ENCODE peak calls at places on chromosomes 4 and X, in seven cellular contexts. One of them, this sample, is unnamed.

GRCh38 chr4:2836391-2836859 is 7.2 kb upstream of the ADD1 start:
- DNase-seq in GM23248: no peak
- DNase-seq in ascending aorta: no peak
- DNase-seq in upper lobe of left lung: no peak
- DNase-seq in lung: no peak
- DNase-seq in HCT116: no peak
- DNase-seq in CD8-positive, alpha-beta memory T cell: no peak
- DNase-seq in this sample: no peak

GRCh38 chr4:65825121-65825520 is 154.8 kb upstream of the EPHA5 start:
- DNase-seq in GM23248: no peak
- DNase-seq in lung: no peak
- DNase-seq in upper lobe of left lung: no peak
- DNase-seq in CD8-positive, alpha-beta memory T cell: no peak
- DNase-seq in HCT116: no peak
- DNase-seq in ascending aorta: no peak
- DNase-seq in this sample: no peak

GRCh38 chrX:67619253-67619652 is 75.4 kb downstream of the AR start:
- DNase-seq in CD8-positive, alpha-beta memory T cell: no peak
- DNase-seq in upper lobe of left lung: no peak
- DNase-seq in lung: no peak
- DNase-seq in GM23248: peak
- DNase-seq in ascending aorta: no peak
- DNase-seq in HCT116: no peak
- DNase-seq in this sample: no peak

GRCh38 chr4:141246243-141246642 is 25.5 kb downstream of the ZNF330 start:
- DNase-seq in upper lobe of left lung: no peak
- DNase-seq in lung: no peak
- DNase-seq in CD8-positive, alpha-beta memory T cell: no peak
- DNase-seq in ascending aorta: no peak
- DNase-seq in GM23248: peak
- DNase-seq in HCT116: no peak
- DNase-seq in this sample: no peak

GRCh38 chr4:110926841-110927400 is 304.0 kb upstream of the PITX2 start:
- DNase-seq in upper lobe of left lung: no peak
- DNase-seq in GM23248: peak
- DNase-seq in CD8-positive, alpha-beta memory T cell: no peak
- DNase-seq in HCT116: no peak
- DNase-seq in lung: no peak
- DNase-seq in ascending aorta: no peak
- DNase-seq in this sample: no peak

GRCh38 chrX:113833096-113833495 is 750.8 kb upstream of the HTR2C start:
- DNase-seq in upper lobe of left lung: no peak
- DNase-seq in GM23248: no peak
- DNase-seq in HCT116: no peak
- DNase-seq in CD8-positive, alpha-beta memory T cell: no peak
- DNase-seq in lung: no peak
- DNase-seq in ascending aorta: no peak
- DNase-seq in this sample: no peak

GRCh38 chr4:12929784-12930183 is 554.4 kb downstream of the RAB28 start:
- DNase-seq in upper lobe of left lung: no peak
- DNase-seq in HCT116: no peak
- DNase-seq in GM23248: no peak
- DNase-seq in ascending aorta: no peak
- DNase-seq in CD8-positive, alpha-beta memory T cell: no peak
- DNase-seq in lung: no peak
- DNase-seq in this sample: no peak

GRCh38 chr4:560731-561211 is 15.3 kb downstream of the TMEM271 start:
- DNase-seq in lung: no peak
- DNase-seq in HCT116: no peak
- DNase-seq in CD8-positive, alpha-beta memory T cell: no peak
- DNase-seq in ascending aorta: no peak
- DNase-seq in GM23248: no peak
- DNase-seq in upper lobe of left lung: no peak
- DNase-seq in this sample: no peak

GRCh38 chr4:110163327-110164070 is 34.9 kb downstream of the ELOVL6 start:
- DNase-seq in GM23248: peak
- DNase-seq in ascending aorta: no peak
- DNase-seq in HCT116: peak
- DNase-seq in CD8-positive, alpha-beta memory T cell: no peak
- DNase-seq in upper lobe of left lung: no peak
- DNase-seq in lung: no peak
- DNase-seq in this sample: no peak

GRCh38 chr4:772118-772517 is 53.8 kb downstream of the CPLX1 start:
- DNase-seq in CD8-positive, alpha-beta memory T cell: no peak
- DNase-seq in GM23248: no peak
- DNase-seq in lung: no peak
- DNase-seq in upper lobe of left lung: no peak
- DNase-seq in HCT116: no peak
- DNase-seq in ascending aorta: no peak
- DNase-seq in this sample: no peak

GRCh38 chrX:109732319-109732779 is 708 bp downstream of the ACSL4 start:
- DNase-seq in upper lobe of left lung: no peak
- DNase-seq in ascending aorta: no peak
- DNase-seq in lung: no peak
- DNase-seq in GM23248: peak
- DNase-seq in CD8-positive, alpha-beta memory T cell: peak
- DNase-seq in HCT116: no peak
- DNase-seq in this sample: no peak

GRCh38 chrX:153973127-153974002 is 811 bp downstream of the TMEM187 start:
- DNase-seq in upper lobe of left lung: no peak
- DNase-seq in HCT116: no peak
- DNase-seq in ascending aorta: no peak
- DNase-seq in lung: no peak
- DNase-seq in CD8-positive, alpha-beta memory T cell: no peak
- DNase-seq in GM23248: no peak
- DNase-seq in this sample: no peak

GRCh38 chr4:112321768-112322684 is 24.9 kb downstream of the ALPK1 start:
- DNase-seq in GM23248: peak
- DNase-seq in lung: peak
- DNase-seq in ascending aorta: no peak
- DNase-seq in HCT116: peak
- DNase-seq in CD8-positive, alpha-beta memory T cell: peak
- DNase-seq in upper lobe of left lung: peak
- DNase-seq in this sample: no peak

GRCh38 chrX:48960291-48960690 is 2.9 kb upstream of the OTUD5 start:
- DNase-seq in upper lobe of left lung: no peak
- DNase-seq in HCT116: no peak
- DNase-seq in ascending aorta: no peak
- DNase-seq in GM23248: no peak
- DNase-seq in lung: no peak
- DNase-seq in CD8-positive, alpha-beta memory T cell: no peak
- DNase-seq in this sample: no peak

GRCh38 chr4:138311771-138312535 is 69.8 kb upstream of the SLC7A11 start:
- DNase-seq in HCT116: no peak
- DNase-seq in lung: no peak
- DNase-seq in upper lobe of left lung: no peak
- DNase-seq in ascending aorta: no peak
- DNase-seq in CD8-positive, alpha-beta memory T cell: no peak
- DNase-seq in GM23248: peak
- DNase-seq in this sample: no peak
- H3K27ac ChIP-seq in HCT116: no peak
- H3K27ac ChIP-seq in lung: no peak
- H3K27ac ChIP-seq in upper lobe of left lung: no peak
- H3K27ac ChIP-seq in ascending aorta: no peak
- H3K27ac ChIP-seq in CD8-positive, alpha-beta memory T cell: no peak
- H3K27ac ChIP-seq in GM23248: peak
- H3K27ac ChIP-seq in this sample: no peak

GRCh38 chrX:105328773-105329172 is 108.3 kb upstream of the TEX13A start:
- DNase-seq in upper lobe of left lung: no peak
- DNase-seq in GM23248: no peak
- DNase-seq in CD8-positive, alpha-beta memory T cell: no peak
- DNase-seq in ascending aorta: no peak
- DNase-seq in lung: no peak
- DNase-seq in HCT116: no peak
- DNase-seq in this sample: no peak

GRCh38 chrX:105323951-105324350 is 103.5 kb upstream of the TEX13A start:
- DNase-seq in upper lobe of left lung: no peak
- DNase-seq in HCT116: no peak
- DNase-seq in CD8-positive, alpha-beta memory T cell: no peak
- DNase-seq in lung: no peak
- DNase-seq in ascending aorta: no peak
- DNase-seq in GM23248: no peak
- DNase-seq in this sample: no peak
- H3K27ac ChIP-seq in upper lobe of left lung: no peak
- H3K27ac ChIP-seq in HCT116: no peak
- H3K27ac ChIP-seq in CD8-positive, alpha-beta memory T cell: no peak
- H3K27ac ChIP-seq in lung: no peak
- H3K27ac ChIP-seq in ascending aorta: no peak
- H3K27ac ChIP-seq in GM23248: no peak
- H3K27ac ChIP-seq in this sample: no peak

GRCh38 chrX:54045563-54046228 is 1.4 kb upstream of the PHF8 start:
- DNase-seq in lung: no peak
- DNase-seq in CD8-positive, alpha-beta memory T cell: no peak
- DNase-seq in upper lobe of left lung: no peak
- DNase-seq in ascending aorta: no peak
- DNase-seq in HCT116: no peak
- DNase-seq in GM23248: no peak
- DNase-seq in this sample: no peak
- H3K27ac ChIP-seq in lung: no peak
- H3K27ac ChIP-seq in CD8-positive, alpha-beta memory T cell: peak
- H3K27ac ChIP-seq in upper lobe of left lung: no peak
- H3K27ac ChIP-seq in ascending aorta: peak
- H3K27ac ChIP-seq in HCT116: peak
- H3K27ac ChIP-seq in GM23248: no peak
- H3K27ac ChIP-seq in this sample: no peak

GRCh38 chr4:76704133-76704881 is 193.6 kb downstream of the SOWAHB start:
- DNase-seq in HCT116: peak
- DNase-seq in GM23248: peak
- DNase-seq in CD8-positive, alpha-beta memory T cell: no peak
- DNase-seq in lung: peak
- DNase-seq in upper lobe of left lung: peak
- DNase-seq in ascending aorta: no peak
- DNase-seq in this sample: no peak

GRCh38 chr4:76702440-76703122 is 195.4 kb downstream of the SOWAHB start:
- DNase-seq in upper lobe of left lung: no peak
- DNase-seq in CD8-positive, alpha-beta memory T cell: no peak
- DNase-seq in ascending aorta: no peak
- DNase-seq in GM23248: no peak
- DNase-seq in lung: no peak
- DNase-seq in HCT116: no peak
- DNase-seq in this sample: no peak

GRCh38 chr4:76703123-76703490 is 194.8 kb downstream of the SOWAHB start:
- DNase-seq in HCT116: peak
- DNase-seq in lung: no peak
- DNase-seq in upper lobe of left lung: no peak
- DNase-seq in CD8-positive, alpha-beta memory T cell: no peak
- DNase-seq in GM23248: peak
- DNase-seq in ascending aorta: no peak
- DNase-seq in this sample: no peak

GRCh38 chr4:76705497-76705896 is 192.4 kb downstream of the SOWAHB start:
- DNase-seq in GM23248: no peak
- DNase-seq in lung: no peak
- DNase-seq in ascending aorta: no peak
- DNase-seq in HCT116: no peak
- DNase-seq in CD8-positive, alpha-beta memory T cell: no peak
- DNase-seq in upper lobe of left lung: no peak
- DNase-seq in this sample: no peak

DNA sequence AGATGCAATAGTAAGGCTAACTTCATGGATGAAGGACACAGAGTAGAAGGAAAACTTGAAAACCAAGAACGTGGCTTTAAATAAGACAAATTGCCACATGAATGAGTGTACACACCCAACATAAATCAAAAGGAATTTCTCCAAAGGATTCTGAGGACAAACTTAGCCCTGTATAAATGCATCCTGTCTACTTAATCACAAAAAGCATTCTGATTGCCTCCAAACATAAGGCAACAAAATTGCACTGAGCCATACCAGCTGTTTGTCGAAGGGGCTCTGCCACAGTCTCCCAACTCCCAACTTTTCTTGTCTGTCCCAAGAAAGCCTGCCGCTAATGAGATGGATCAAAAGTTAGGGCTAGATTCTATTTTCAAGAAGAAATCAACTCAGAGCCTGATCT is 194.3 kb downstream of the SOWAHB start:
- DNase-seq in GM23248: peak
- DNase-seq in CD8-positive, alpha-beta memory T cell: no peak
- DNase-seq in HCT116: peak
- DNase-seq in ascending aorta: no peak
- DNase-seq in lung: no peak
- DNase-seq in upper lobe of left lung: no peak
- DNase-seq in this sample: no peak
- H3K27ac ChIP-seq in GM23248: peak
- H3K27ac ChIP-seq in CD8-positive, alpha-beta memory T cell: no peak
- H3K27ac ChIP-seq in HCT116: peak
- H3K27ac ChIP-seq in ascending aorta: peak
- H3K27ac ChIP-seq in lung: peak
- H3K27ac ChIP-seq in upper lobe of left lung: peak
- H3K27ac ChIP-seq in this sample: peak

GRCh38 chrX:65697915-65698796 is 30.7 kb downstream of the MSN start:
- DNase-seq in lung: peak
- DNase-seq in GM23248: peak
- DNase-seq in upper lobe of left lung: peak
- DNase-seq in CD8-positive, alpha-beta memory T cell: peak
- DNase-seq in ascending aorta: peak
- DNase-seq in HCT116: no peak
- DNase-seq in this sample: no peak

GRCh38 chrX:65695849-65696248 is 28.4 kb downstream of the MSN start:
- DNase-seq in upper lobe of left lung: no peak
- DNase-seq in CD8-positive, alpha-beta memory T cell: no peak
- DNase-seq in ascending aorta: no peak
- DNase-seq in HCT116: no peak
- DNase-seq in lung: no peak
- DNase-seq in GM23248: no peak
- DNase-seq in this sample: no peak

GRCh38 chrX:65697173-65697572 is 29.7 kb downstream of the MSN start:
- DNase-seq in HCT116: no peak
- DNase-seq in GM23248: peak
- DNase-seq in upper lobe of left lung: no peak
- DNase-seq in CD8-positive, alpha-beta memory T cell: no peak
- DNase-seq in ascending aorta: no peak
- DNase-seq in lung: no peak
- DNase-seq in this sample: no peak

DNA sequence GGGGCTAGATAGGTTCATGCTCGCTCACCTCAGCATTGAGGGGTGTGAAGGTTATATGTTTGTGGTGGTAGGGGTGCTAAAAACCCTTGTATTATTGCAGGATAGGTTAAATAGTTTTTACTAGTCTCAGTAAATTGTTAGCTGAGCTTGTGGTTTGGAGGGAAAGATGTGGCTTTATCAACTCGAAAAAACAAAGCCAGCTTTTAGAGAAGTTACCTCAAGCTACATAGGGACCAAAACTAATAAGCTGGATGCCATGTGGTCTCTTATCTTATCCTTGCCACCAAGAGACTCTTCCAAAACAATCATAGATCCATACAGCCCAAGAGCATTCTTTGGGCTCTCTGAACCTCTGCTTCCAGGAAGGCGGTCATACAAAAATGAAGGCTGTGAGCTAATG is 29.2 kb downstream of the MSN start:
- DNase-seq in upper lobe of left lung: no peak
- DNase-seq in ascending aorta: no peak
- DNase-seq in GM23248: no peak
- DNase-seq in lung: no peak
- DNase-seq in CD8-positive, alpha-beta memory T cell: peak
- DNase-seq in HCT116: no peak
- DNase-seq in this sample: no peak
- H3K27ac ChIP-seq in upper lobe of left lung: peak
- H3K27ac ChIP-seq in ascending aorta: peak
- H3K27ac ChIP-seq in GM23248: peak
- H3K27ac ChIP-seq in lung: peak
- H3K27ac ChIP-seq in CD8-positive, alpha-beta memory T cell: peak
- H3K27ac ChIP-seq in HCT116: no peak
- H3K27ac ChIP-seq in this sample: peak

This sample was measured in coronary artery.